ENCODE peak calls at places on chromosomes 2 and 18, in five cellular contexts. L is right lobe of liver, G is cardiac fibroblast, D is right atrium auricular region, Q is uterus. J is an unnamed sample.
A peak's percentile ranks its signal among the peaks of the same experiment; 100 is the strongest.

GRCh38 chr2:234178309-234179030 is 128.0 kb downstream of the SPP2 start:
- DNase-seq in L (no peak), G (peak; percentile 52), D (no peak), Q (no peak), J (no peak)

GRCh38 chr2:42105330-42106256 is 57.8 kb downstream of the PKDCC start:
- DNase-seq in Q (no peak), D (no peak), L (peak; percentile 74), G (peak; percentile 50), J (peak; percentile 24)

GRCh38 chr2:86383844-86384243 is 46.4 kb upstream of the REEP1 start:
- DNase-seq in D (no peak), G (peak; percentile 90), Q (no peak), L (no peak), J (peak; percentile 76)

GRCh38 chr18:13264986-13265900 is 46.7 kb downstream of the LDLRAD4 start:
- DNase-seq in L (no peak), D (peak; percentile 56), Q (no peak), G (no peak), J (no peak)

GRCh38 chr2:58140508-58141072 is 94.0 kb downstream of the VRK2 start:
- DNase-seq in G (no peak), D (no peak), L (no peak), Q (no peak), J (peak; percentile 93)

GRCh38 chr2:227163445-227163997 is 484 bp downstream of the COL4A4 start:
- DNase-seq in D (no peak), G (no peak), Q (no peak), L (no peak), J (no peak)

GRCh38 chr2:39845460-39846146 is 66.5 kb upstream of the THUMPD2 start:
- DNase-seq in L (no peak), G (peak; percentile 43), D (no peak), Q (no peak), J (no peak)

GRCh38 chr2:111119004-111119846 is 1.5 kb upstream of the BCL2L11 start:
- DNase-seq in G (no peak), Q (peak; percentile 24), L (peak; percentile 34), D (peak; percentile 61), J (no peak)

GRCh38 chr2:119256574-119256921 is 32.9 kb downstream of the STEAP3 start:
- DNase-seq in G (no peak), D (no peak), Q (no peak), L (no peak), J (no peak)

GRCh38 chr2:227623225-227623624 is 5.9 kb downstream of the SCYGR4 start:
- DNase-seq in L (no peak), Q (no peak), G (peak; percentile 77), D (no peak), J (peak; percentile 66)

GRCh38 chr18:9364242-9364641 is 29.7 kb downstream of the TWSG1 start:
- DNase-seq in L (no peak), G (no peak), Q (no peak), D (no peak), J (no peak)

GRCh38 chr2:135150711-135151110 is 98.6 kb downstream of the RAB3GAP1 start:
- DNase-seq in L (no peak), D (no peak), Q (no peak), G (no peak), J (no peak)

GRCh38 chr2:81481242-81481993 is 1176.9 kb upstream of the LRRTM1 start:
- DNase-seq in Q (no peak), D (no peak), L (peak; percentile 14), G (no peak), J (no peak)

GRCh38 chr2:85396531-85397470 is 13.4 kb downstream of the CAPG start:
- DNase-seq in Q (no peak), G (no peak), D (no peak), L (no peak), J (no peak)

GRCh38 chr2:108492364-108492763 is 41.9 kb upstream of the LIMS1 start:
- DNase-seq in G (peak; percentile 98), D (no peak), Q (no peak), L (no peak), J (peak; percentile 84)

GRCh38 chr2:194176134-194176533 is 1480.9 kb upstream of the SLC39A10 start:
- DNase-seq in G (no peak), Q (no peak), D (no peak), L (no peak), J (no peak)

GRCh38 chr2:188570365-188570764 is 278.7 kb downstream of the GULP1 start:
- DNase-seq in Q (no peak), D (no peak), G (no peak), L (no peak), J (peak; percentile 13)

GRCh38 chr2:143730155-143730949 is 601.1 kb downstream of the ARHGAP15 start:
- DNase-seq in L (no peak), Q (no peak), G (peak; percentile 67), D (no peak), J (peak; percentile 47)

GRCh38 chr2:235594964-235595363 is 101.1 kb downstream of the AGAP1 start:
- DNase-seq in Q (no peak), G (no peak), L (no peak), D (no peak), J (no peak)

GRCh38 chr2:46315103-46315890 is 18.1 kb downstream of the EPAS1 start:
- DNase-seq in D (peak; percentile 98), Q (peak; percentile 100), L (peak; percentile 97), G (peak; percentile 100), J (peak; percentile 96)

GRCh38 chr2:100733344-100734187 is 86.4 kb upstream of the NPAS2 start:
- DNase-seq in G (peak; percentile 97), D (peak; percentile 76), Q (peak; percentile 68), L (peak; percentile 31), J (peak; percentile 92)

GRCh38 chr2:38474058-38474457 is 97.0 kb upstream of the ATL2 start:
- DNase-seq in L (no peak), G (peak; percentile 55), Q (no peak), D (no peak), J (no peak)

GRCh38 chr2:141399270-141399669 is 731.5 kb downstream of the LRP1B start:
- DNase-seq in D (no peak), L (no peak), Q (no peak), G (peak; percentile 12), J (no peak)

GRCh38 chr2:392921-393270 is 105.0 kb upstream of the ALKAL2 start:
- DNase-seq in Q (no peak), D (no peak), L (no peak), G (no peak), J (no peak)

GRCh38 chr2:45014016-45014702 is 4.9 kb upstream of the SIX2 start:
- DNase-seq in G (peak; percentile 77), D (no peak), Q (no peak), L (peak; percentile 46), J (peak; percentile 36)

GRCh38 chr2:234193977-234194563 is 143.6 kb downstream of the SPP2 start:
- DNase-seq in L (no peak), Q (no peak), D (no peak), G (no peak), J (no peak)

GRCh38 chr2:214076527-214076926 is 334.3 kb upstream of the VWC2L start:
- DNase-seq in L (no peak), Q (no peak), D (no peak), G (no peak), J (peak; percentile 55)

GRCh38 chr18:29361843-29362242 is 1184.9 kb upstream of the CDH2 start:
- DNase-seq in Q (no peak), G (no peak), D (no peak), L (no peak), J (no peak)

GRCh38 chr2:144102386-144102785 is 417.5 kb downstream of the ZEB2 start:
- DNase-seq in Q (no peak), G (no peak), D (no peak), L (no peak), J (no peak)

GRCh38 chr2:216081487-216082387 is at the start of the genes PECR and TMEM169:
- DNase-seq in Q (peak; percentile 72), G (peak; percentile 53), L (peak; percentile 92), D (peak; percentile 77), J (peak; percentile 51)

GRCh38 chr2:119580550-119581072 is 36.4 kb downstream of the CFAP221 start:
- DNase-seq in D (no peak), Q (no peak), G (no peak), L (no peak), J (no peak)

GRCh38 chr2:189580267-189580661 is 322 bp downstream of the SLC40A1 start:
- DNase-seq in G (no peak), Q (peak; percentile 31), D (no peak), L (peak; percentile 38), J (no peak)

GRCh38 chr2:168948621-168949212 is 47.6 kb downstream of the G6PC2 start:
- DNase-seq in L (no peak), D (no peak), G (peak; percentile 52), Q (no peak), J (no peak)

DNA sequence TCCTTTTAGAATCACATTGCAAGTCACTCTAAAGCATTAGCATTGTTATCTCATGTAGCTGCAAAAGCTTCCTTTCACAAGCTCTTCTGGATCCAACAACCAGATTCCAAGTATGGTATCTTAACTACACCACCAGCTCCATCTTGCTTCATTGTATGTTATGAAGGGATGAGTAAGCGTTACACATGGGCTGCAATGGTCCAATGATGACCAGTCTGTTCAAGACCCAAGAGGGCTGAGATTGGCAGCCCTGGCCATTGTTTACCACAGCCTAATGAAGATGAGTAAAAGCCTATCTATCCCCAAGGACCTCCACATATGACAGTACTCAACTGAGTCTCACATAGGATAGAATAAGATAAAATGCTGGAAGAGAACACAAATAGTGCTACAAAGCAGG is 6.3 kb downstream of the CFLAR start:
- DNase-seq in Q (no peak), G (peak; percentile 78), D (no peak), L (no peak), J (no peak)
- H3K4me3 ChIP-seq in Q (no peak overlapping the region), G (no peak overlapping the region), D (peak overlapping the region; percentile 29), L (peak overlapping the region; percentile 89), J (no peak overlapping the region)

GRCh38 chr2:16900405-16901025 is 234.9 kb upstream of the CYRIA start:
- DNase-seq in L (peak; percentile 28), G (no peak), Q (no peak), D (no peak), J (no peak)
- TF ChIP-seq CTCF in L (peak; percentile 65), G (peak; percentile 21), Q (no peak), D (peak; percentile 37), J (peak; percentile 20)

GRCh38 chr18:45837283-45838070 is 12.0 kb downstream of the SIGLEC15 start:
- DNase-seq in L (peak; percentile 50), Q (no peak), D (no peak), G (peak; percentile 62), J (peak; percentile 49)
- H3K4me3 ChIP-seq in L (peak overlapping the region; percentile 24), Q (no peak overlapping the region), D (peak overlapping the region; percentile 19), G (no peak overlapping the region), J (no peak overlapping the region)

DNA sequence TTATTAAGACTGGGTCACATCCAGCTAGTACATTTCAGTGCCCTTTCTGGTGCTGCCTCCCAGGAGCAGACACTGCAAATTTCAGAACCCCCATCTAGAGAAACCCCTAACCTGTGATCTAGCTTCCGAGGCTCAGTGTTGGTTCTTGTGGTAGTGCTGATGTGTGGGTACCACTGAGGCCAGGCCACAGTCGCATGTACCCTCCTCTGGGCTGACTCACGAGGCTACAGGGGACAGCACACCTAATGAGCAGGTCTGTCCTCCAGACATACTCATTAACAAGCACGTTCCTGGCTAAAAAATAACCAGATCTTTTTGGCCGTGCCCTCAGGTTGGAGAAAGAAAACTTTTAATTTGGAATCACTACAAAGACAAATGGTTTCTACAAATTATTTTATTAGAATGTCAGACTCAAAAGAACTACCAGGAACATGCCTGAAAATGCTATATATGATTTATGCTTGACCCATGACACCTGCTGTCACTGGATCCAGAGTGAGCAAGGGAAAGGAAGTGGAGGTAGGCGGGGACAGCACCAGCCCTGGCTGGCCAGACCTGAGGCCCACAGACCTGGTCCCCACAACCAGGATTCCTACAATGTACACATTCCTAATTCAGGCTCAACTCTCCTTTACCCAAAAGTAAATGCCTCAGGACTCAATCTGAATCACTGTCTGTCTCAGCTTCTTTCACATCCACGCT is 8.5 kb downstream of the CIAO1 start:
- DNase-seq in G (no peak), Q (no peak), D (no peak), L (no peak), J (no peak)
- TF ChIP-seq CTCF in G (no peak), Q (no peak), D (no peak), L (no peak), J (no peak)